ENCODE peak calls at places on chromosomes 6 and 20, in five cellular contexts. One of them, this sample, is unnamed.

GRCh38 chr6:96420294-96420693 is 101.3 kb upstream of the UFL1 start:
- DNase-seq in HepG2: no peak
- DNase-seq in HCT116: no peak
- DNase-seq in K562: no peak
- DNase-seq in GM12878: no peak
- DNase-seq in this sample: no peak

GRCh38 chr6:16836186-16836981 is 75.1 kb upstream of the ATXN1 start:
- DNase-seq in HepG2: no peak
- DNase-seq in HCT116: no peak
- DNase-seq in K562: no peak
- DNase-seq in GM12878: peak; percentile 77
- DNase-seq in this sample: no peak

GRCh38 chr20:17298751-17299150 is 71.9 kb downstream of the PCSK2 start:
- DNase-seq in HepG2: no peak
- DNase-seq in HCT116: no peak
- DNase-seq in K562: no peak
- DNase-seq in GM12878: no peak
- DNase-seq in this sample: no peak

GRCh38 chr20:24685736-24686135 is 216.3 kb downstream of the SYNDIG1 start:
- DNase-seq in HepG2: no peak
- DNase-seq in HCT116: no peak
- DNase-seq in K562: no peak
- DNase-seq in GM12878: no peak
- DNase-seq in this sample: no peak

GRCh38 chr6:133046576-133046975 is 194.6 kb upstream of the EYA4 start:
- DNase-seq in HepG2: peak; percentile 63
- DNase-seq in HCT116: no peak
- DNase-seq in K562: no peak
- DNase-seq in GM12878: no peak
- DNase-seq in this sample: no peak

GRCh38 chr20:21436186-21436585 is 38.9 kb upstream of the NKX2-4 start:
- DNase-seq in HepG2: peak; percentile 13
- DNase-seq in HCT116: peak; percentile 18
- DNase-seq in K562: no peak
- DNase-seq in GM12878: no peak
- DNase-seq in this sample: no peak

GRCh38 chr6:31402324-31403282 is 792 bp upstream of the MICA start:
- DNase-seq in HepG2: no peak
- DNase-seq in HCT116: no peak
- DNase-seq in K562: no peak
- DNase-seq in GM12878: no peak
- DNase-seq in this sample: no peak

GRCh38 chr20:41329435-41330342 is 10.9 kb upstream of the LPIN3 start:
- DNase-seq in HepG2: peak; percentile 82
- DNase-seq in HCT116: peak; percentile 26
- DNase-seq in K562: no peak
- DNase-seq in GM12878: no peak
- DNase-seq in this sample: no peak

GRCh38 chr6:44446626-44447297 is 59.3 kb downstream of the CDC5L start:
- DNase-seq in HepG2: peak; percentile 60
- DNase-seq in HCT116: no peak
- DNase-seq in K562: no peak
- DNase-seq in GM12878: no peak
- DNase-seq in this sample: no peak

GRCh38 chr6:46998436-46999017 is 43.6 kb downstream of the ADGRF1 start:
- DNase-seq in HepG2: no peak
- DNase-seq in HCT116: no peak
- DNase-seq in K562: no peak
- DNase-seq in GM12878: no peak
- DNase-seq in this sample: no peak

GRCh38 chr6:106194949-106195919 is 109.1 kb downstream of the PRDM1 start:
- DNase-seq in HepG2: no peak
- DNase-seq in HCT116: peak; percentile 76
- DNase-seq in K562: no peak
- DNase-seq in GM12878: no peak
- DNase-seq in this sample: no peak

GRCh38 chr20:62999580-62999979 is 7.2 kb downstream of the BHLHE23 start:
- DNase-seq in HepG2: no peak
- DNase-seq in HCT116: no peak
- DNase-seq in K562: no peak
- DNase-seq in GM12878: no peak
- DNase-seq in this sample: no peak

GRCh38 chr20:14284443-14284842 is 53.0 kb downstream of the FLRT3 start:
- DNase-seq in HepG2: no peak
- DNase-seq in HCT116: no peak
- DNase-seq in K562: no peak
- DNase-seq in GM12878: no peak
- DNase-seq in this sample: no peak

GRCh38 chr6:18632670-18633410 is 245.7 kb downstream of the RNF144B start:
- DNase-seq in HepG2: peak; percentile 32
- DNase-seq in HCT116: peak; percentile 42
- DNase-seq in K562: no peak
- DNase-seq in GM12878: no peak
- DNase-seq in this sample: no peak

GRCh38 chr6:139194740-139195139 is 59.9 kb downstream of the HECA start:
- DNase-seq in HepG2: no peak
- DNase-seq in HCT116: no peak
- DNase-seq in K562: no peak
- DNase-seq in GM12878: no peak
- DNase-seq in this sample: no peak

GRCh38 chr6:155050311-155050710 is 55.2 kb downstream of the TIAM2 start:
- DNase-seq in HepG2: no peak
- DNase-seq in HCT116: no peak
- DNase-seq in K562: no peak
- DNase-seq in GM12878: peak; percentile 27
- DNase-seq in this sample: no peak

GRCh38 chr6:135173242-135173988 is 7.7 kb upstream of the MYB start:
- DNase-seq in HepG2: no peak
- DNase-seq in HCT116: no peak
- DNase-seq in K562: peak; percentile 32
- DNase-seq in GM12878: no peak
- DNase-seq in this sample: no peak

GRCh38 chr6:41266555-41266954 is 19.9 kb downstream of the TREM1 start:
- DNase-seq in HepG2: no peak
- DNase-seq in HCT116: no peak
- DNase-seq in K562: no peak
- DNase-seq in GM12878: no peak
- DNase-seq in this sample: no peak

GRCh38 chr6:1336246-1336843 is 24.4 kb downstream of the FOXQ1 start:
- DNase-seq in HepG2: peak; percentile 90
- DNase-seq in HCT116: peak; percentile 70
- DNase-seq in K562: no peak
- DNase-seq in GM12878: no peak
- DNase-seq in this sample: no peak

GRCh38 chr6:150599199-150600002 is at the start of gene PLEKHG1:
- DNase-seq in HepG2: no peak
- DNase-seq in HCT116: peak; percentile 12
- DNase-seq in K562: peak; percentile 40
- DNase-seq in GM12878: no peak
- DNase-seq in this sample: peak; percentile 80

GRCh38 chr20:16387661-16388060 is 185.6 kb downstream of the KIF16B start:
- DNase-seq in HepG2: no peak
- DNase-seq in HCT116: no peak
- DNase-seq in K562: no peak
- DNase-seq in GM12878: no peak
- DNase-seq in this sample: no peak

DNA sequence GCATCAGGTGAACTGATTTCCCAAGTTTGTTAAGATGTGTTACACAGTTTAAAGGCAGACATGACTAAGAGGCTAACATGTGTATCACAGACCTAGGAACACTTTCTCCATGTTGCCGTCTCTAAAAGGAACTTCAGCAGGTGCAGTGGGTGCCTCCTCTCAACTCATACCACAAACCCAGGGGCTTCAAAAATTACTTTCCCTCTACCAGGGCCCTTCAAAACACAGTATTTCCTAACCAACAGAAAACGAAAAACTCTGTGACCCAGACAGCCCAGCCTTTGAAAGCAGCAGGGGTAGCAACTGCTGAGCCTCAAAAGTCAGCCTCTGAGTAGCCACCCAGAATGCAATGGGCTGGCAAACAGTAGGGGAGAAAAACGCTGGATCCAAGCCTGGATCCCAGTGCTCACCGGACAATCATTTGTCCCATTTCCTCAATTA is 28.5 kb downstream of the B4GALT5 start:
- DNase-seq in HepG2: no peak
- DNase-seq in HCT116: no peak
- DNase-seq in K562: no peak
- DNase-seq in GM12878: no peak
- DNase-seq in this sample: no peak
- H3K79me2 ChIP-seq in HepG2: peaks cover 95% of the 10 kb centered on the region
- H3K79me2 ChIP-seq in HCT116: peaks cover 100% of the 10 kb centered on the region
- H3K79me2 ChIP-seq in K562: peaks cover 97% of the 10 kb centered on the region
- H3K79me2 ChIP-seq in GM12878: peaks cover 79% of the 10 kb centered on the region
- H3K79me2 ChIP-seq in this sample: peaks cover 28% of the 10 kb centered on the region

GRCh38 chr6:45706319-45706718 is 309.3 kb downstream of the CLIC5 start:
- DNase-seq in HepG2: no peak
- DNase-seq in HCT116: no peak
- DNase-seq in K562: no peak
- DNase-seq in GM12878: no peak
- DNase-seq in this sample: no peak

GRCh38 chr6:45709834-45710233 is 305.8 kb downstream of the CLIC5 start:
- DNase-seq in HepG2: no peak
- DNase-seq in HCT116: no peak
- DNase-seq in K562: no peak
- DNase-seq in GM12878: peak; percentile 64
- DNase-seq in this sample: no peak

GRCh38 chr6:45707188-45707587 is 308.5 kb downstream of the CLIC5 start:
- DNase-seq in HepG2: no peak
- DNase-seq in HCT116: no peak
- DNase-seq in K562: no peak
- DNase-seq in GM12878: no peak
- DNase-seq in this sample: no peak

GRCh38 chr6:45713981-45714685 is 301.5 kb downstream of the CLIC5 start:
- DNase-seq in HepG2: no peak
- DNase-seq in HCT116: no peak
- DNase-seq in K562: no peak
- DNase-seq in GM12878: no peak
- DNase-seq in this sample: no peak

DNA sequence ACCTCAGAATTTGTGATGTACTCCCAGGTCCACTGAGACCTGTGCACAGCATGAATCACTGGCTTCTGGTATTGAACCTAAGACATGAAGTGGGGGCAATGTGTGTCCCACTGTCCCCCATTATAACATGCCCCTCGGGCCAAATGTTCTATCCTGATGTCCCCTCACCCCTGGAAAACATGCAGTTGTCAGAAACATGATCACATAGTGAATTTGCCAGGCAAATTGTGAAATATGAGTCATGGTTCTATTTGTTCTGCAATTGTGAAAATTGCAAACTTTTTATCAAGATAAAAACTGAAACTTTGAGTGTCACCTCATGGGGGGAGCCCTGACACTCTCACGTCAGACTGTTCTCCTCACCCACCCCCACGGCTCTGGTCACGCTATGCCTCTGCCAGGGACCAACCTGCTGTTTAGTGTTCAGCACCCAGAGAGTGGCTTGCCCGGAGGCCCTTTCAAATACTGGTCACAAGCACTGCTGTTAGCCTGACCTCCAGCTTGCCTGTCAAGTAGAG is 305.3 kb downstream of the CLIC5 start:
- DNase-seq in HepG2: no peak
- DNase-seq in HCT116: no peak
- DNase-seq in K562: no peak
- DNase-seq in GM12878: peak; percentile 62
- DNase-seq in this sample: no peak
- TF ChIP-seq CEBPB in HepG2: no peak
- TF ChIP-seq CEBPB in HCT116: no peak
- TF ChIP-seq CEBPB in K562: no peak
- TF ChIP-seq CEBPB in GM12878: peak; percentile 40
- TF ChIP-seq CEBPB in this sample: no peak

GRCh38 chr6:8061736-8062135 is 2.5 kb downstream of the BLOC1S5 start:
- DNase-seq in HepG2: no peak
- DNase-seq in HCT116: no peak
- DNase-seq in K562: no peak
- DNase-seq in GM12878: no peak
- DNase-seq in this sample: no peak

GRCh38 chr6:8057793-8058192 is 6.4 kb downstream of the BLOC1S5 start:
- DNase-seq in HepG2: no peak
- DNase-seq in HCT116: no peak
- DNase-seq in K562: no peak
- DNase-seq in GM12878: no peak
- DNase-seq in this sample: no peak

GRCh38 chr6:8059129-8059528 is 5.1 kb downstream of the BLOC1S5 start:
- DNase-seq in HepG2: no peak
- DNase-seq in HCT116: no peak
- DNase-seq in K562: no peak
- DNase-seq in GM12878: no peak
- DNase-seq in this sample: no peak

GRCh38 chr6:8057263-8057662 is 6.9 kb downstream of the BLOC1S5 start:
- DNase-seq in HepG2: no peak
- DNase-seq in HCT116: no peak
- DNase-seq in K562: no peak
- DNase-seq in GM12878: no peak
- DNase-seq in this sample: no peak

DNA sequence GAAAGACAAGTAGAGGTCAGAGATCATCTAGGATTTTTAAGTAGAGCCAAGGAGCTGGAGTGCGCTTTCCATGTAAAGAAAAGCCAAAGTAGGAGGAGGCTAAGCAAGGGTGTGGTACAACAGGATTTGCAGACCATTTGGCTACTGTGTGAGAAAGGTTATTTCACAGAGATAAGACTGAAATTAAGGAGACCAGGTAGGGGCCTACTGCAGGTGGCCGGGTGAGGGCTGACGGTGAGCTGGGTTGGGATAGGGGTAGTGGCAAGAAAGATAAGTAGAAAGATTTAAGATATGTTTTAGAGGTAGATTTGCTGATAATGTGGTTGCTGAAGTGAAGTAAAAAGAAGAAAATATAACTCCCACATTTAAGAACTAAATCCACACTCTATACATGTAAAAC is 3.8 kb downstream of the BLOC1S5 start:
- DNase-seq in HepG2: no peak
- DNase-seq in HCT116: no peak
- DNase-seq in K562: no peak
- DNase-seq in GM12878: no peak
- DNase-seq in this sample: no peak
- H3K79me2 ChIP-seq in HepG2: peaks cover 14% of the 10 kb centered on the region
- H3K79me2 ChIP-seq in HCT116: peaks cover 6% of the 10 kb centered on the region
- H3K79me2 ChIP-seq in K562: peaks cover 24% of the 10 kb centered on the region
- H3K79me2 ChIP-seq in GM12878: peaks cover 11% of the 10 kb centered on the region
- H3K79me2 ChIP-seq in this sample: no peaks in the 10 kb centered on the region

GRCh38 chr20:56993020-56993419 is 273.4 kb downstream of the BMP7 start:
- DNase-seq in HepG2: no peak
- DNase-seq in HCT116: no peak
- DNase-seq in K562: no peak
- DNase-seq in GM12878: no peak
- DNase-seq in this sample: no peak

GRCh38 chr20:56995157-56995556 is 271.3 kb downstream of the BMP7 start:
- DNase-seq in HepG2: no peak
- DNase-seq in HCT116: no peak
- DNase-seq in K562: no peak
- DNase-seq in GM12878: no peak
- DNase-seq in this sample: no peak

GRCh38 chr20:56996533-56996932 is 269.9 kb downstream of the BMP7 start:
- DNase-seq in HepG2: no peak
- DNase-seq in HCT116: no peak
- DNase-seq in K562: no peak
- DNase-seq in GM12878: no peak
- DNase-seq in this sample: no peak

GRCh38 chr20:56994006-56994405 is 272.4 kb downstream of the BMP7 start:
- DNase-seq in HepG2: no peak
- DNase-seq in HCT116: no peak
- DNase-seq in K562: no peak
- DNase-seq in GM12878: no peak
- DNase-seq in this sample: no peak

GRCh38 chr20:56995635-56996075 is 270.8 kb downstream of the BMP7 start:
- DNase-seq in HepG2: peak; percentile 23
- DNase-seq in HCT116: peak; percentile 29
- DNase-seq in K562: peak; percentile 60
- DNase-seq in GM12878: no peak
- DNase-seq in this sample: peak; percentile 88
- TF ChIP-seq CEBPB in HepG2: no peak
- TF ChIP-seq CEBPB in HCT116: no peak
- TF ChIP-seq CEBPB in K562: no peak
- TF ChIP-seq CEBPB in GM12878: no peak
- TF ChIP-seq CEBPB in this sample: no peak

This sample was measured in H1.